ENCODE peak calls at places on chromosomes 5 and 9, in five cellular contexts. R is GM12878, Y is H1, D is K562, F is HepG2. N is an unnamed sample.

GRCh38 chr5:25448190-25448621 is 803.4 kb upstream of the CDH10 start:
- DNase-seq in R (no peak), Y (no peak), D (no peak), F (no peak), N (no peak)

GRCh38 chr9:132192728-132193127 is 30.9 kb downstream of the NTNG2 start:
- DNase-seq in R (no peak), Y (no peak), D (no peak), F (no peak), N (no peak)

GRCh38 chr5:159762921-159763320 is 153.4 kb upstream of the ADRA1B start:
- DNase-seq in R (no peak), Y (no peak), D (no peak), F (no peak), N (no peak)

GRCh38 chr9:104280711-104281110 is 186.6 kb downstream of the SMC2 start:
- DNase-seq in R (no peak), Y (no peak), D (no peak), F (no peak), N (no peak)

GRCh38 chr9:127608104-127608966 is 3.7 kb upstream of the STXBP1 start:
- DNase-seq in R (no peak), Y (peak; percentile 81), D (peak; percentile 96), F (peak; percentile 66), N (peak; percentile 85)

GRCh38 chr9:88007291-88007650 is 32.9 kb upstream of the CDK20 start:
- DNase-seq in R (no peak), Y (no peak), D (no peak), F (no peak), N (no peak)

GRCh38 chr9:99105152-99106043 is 485 bp downstream of the TGFBR1 start:
- DNase-seq in R (no peak), Y (no peak), D (peak; percentile 87), F (peak; percentile 52), N (peak; percentile 62)

GRCh38 chr9:124834586-124834985 is 18.7 kb upstream of the WDR38 start:
- DNase-seq in R (no peak), Y (no peak), D (no peak), F (no peak), N (no peak)

GRCh38 chr5:111680737-111681413 is 76.1 kb downstream of the NREP start:
- DNase-seq in R (no peak), Y (no peak), D (no peak), F (peak; percentile 90), N (no peak)

GRCh38 chr5:101678494-101679193 is 617.4 kb downstream of the SLCO4C1 start:
- DNase-seq in R (peak; percentile 7), Y (peak; percentile 47), D (peak; percentile 39), F (peak; percentile 52), N (no peak)

GRCh38 chr9:37144762-37145161 is 24.4 kb downstream of the ZCCHC7 start:
- DNase-seq in R (peak; percentile 82), Y (no peak), D (no peak), F (peak; percentile 15), N (no peak)

GRCh38 chr5:60996368-60996767 is 51.4 kb downstream of the NDUFAF2 start:
- DNase-seq in R (no peak), Y (no peak), D (no peak), F (no peak), N (no peak)

GRCh38 chr5:56402273-56403223 is 169.4 kb upstream of the ANKRD55 start:
- DNase-seq in R (no peak), Y (no peak), D (no peak), F (no peak), N (no peak)

GRCh38 chr5:77437194-77437593 is 54.9 kb downstream of the WDR41 start:
- DNase-seq in R (no peak), Y (no peak), D (no peak), F (peak; percentile 18), N (no peak)

GRCh38 chr5:171938358-171938757 is 68.1 kb downstream of the FBXW11 start:
- DNase-seq in R (no peak), Y (no peak), D (no peak), F (no peak), N (no peak)

GRCh38 chr9:4197548-4197947 is 102.3 kb downstream of the GLIS3 start:
- DNase-seq in R (no peak), Y (no peak), D (peak; percentile 21), F (peak; percentile 3), N (no peak)

GRCh38 chr9:87836951-87837715 is 45.5 kb upstream of the SPATA31E1 start:
- DNase-seq in R (no peak), Y (no peak), D (no peak), F (no peak), N (no peak)

DNA sequence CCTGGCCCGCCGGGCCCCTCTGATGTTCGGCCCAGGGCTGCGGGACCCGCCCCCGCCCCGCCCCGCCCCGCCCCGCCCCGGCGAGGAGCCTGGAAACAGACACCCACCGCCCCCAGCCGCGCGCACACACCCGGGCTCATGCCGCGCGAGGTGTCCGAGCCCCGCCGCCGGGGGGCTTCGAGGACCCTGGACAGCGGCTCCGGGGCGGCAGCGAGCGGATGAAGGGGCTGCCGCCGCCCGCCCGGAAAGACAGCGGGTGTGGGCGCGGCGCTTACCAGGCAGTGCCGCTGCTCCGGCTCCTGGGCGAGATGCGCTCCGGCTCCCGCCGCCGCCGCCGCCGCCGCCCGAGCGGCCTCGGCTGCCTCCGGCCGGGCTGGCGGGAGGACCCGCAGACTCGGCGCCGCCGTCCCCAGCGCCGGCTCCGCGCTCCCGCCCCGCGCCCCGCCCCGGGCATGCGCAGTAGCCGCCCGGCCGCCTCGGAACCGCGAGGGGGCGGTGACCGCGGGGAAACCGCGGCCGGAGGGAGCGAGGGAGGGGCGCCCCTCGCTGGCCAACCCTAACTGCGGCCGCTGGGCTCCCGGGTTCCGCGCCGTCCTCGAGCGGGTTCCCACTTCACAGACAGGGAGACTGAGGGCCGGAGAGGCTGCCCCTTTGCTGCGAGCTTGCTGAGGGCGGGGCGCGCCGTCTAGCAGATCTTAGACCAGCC is at the start of gene GPRIN1:
- DNase-seq in R (no peak), Y (no peak), D (peak; percentile 94), F (peak; percentile 24), N (peak; percentile 93)
- TF ChIP-seq POLR2AphosphoS5 in R (no peak), Y (no peak), D (no peak), F (no peak), N (no peak)

GRCh38 chr5:33984178-33984577 is 315 bp downstream of the SLC45A2 start:
- DNase-seq in R (no peak), Y (no peak), D (no peak), F (no peak), N (no peak)

GRCh38 chr5:33975846-33976245 is 8.6 kb downstream of the SLC45A2 start:
- DNase-seq in R (no peak), Y (no peak), D (no peak), F (no peak), N (no peak)

GRCh38 chr5:33981408-33982171 is 2.9 kb downstream of the SLC45A2 start:
- DNase-seq in R (no peak), Y (no peak), D (no peak), F (no peak), N (no peak)

GRCh38 chr5:33978307-33978706 is 6.2 kb downstream of the SLC45A2 start:
- DNase-seq in R (no peak), Y (no peak), D (no peak), F (no peak), N (no peak)

GRCh38 chr5:33980030-33980429 is 4.5 kb downstream of the SLC45A2 start:
- DNase-seq in R (no peak), Y (no peak), D (no peak), F (no peak), N (no peak)
- TF ChIP-seq POLR2A in R (no peak), Y (no peak), D (no peak), F (no peak), N (no peak)

GRCh38 chr9:16543225-16543624 is 327.2 kb downstream of the BNC2 start:
- DNase-seq in R (no peak), Y (no peak), D (no peak), F (no peak), N (no peak)

GRCh38 chr9:16540996-16541668 is 329.3 kb downstream of the BNC2 start:
- DNase-seq in R (no peak), Y (no peak), D (no peak), F (no peak), N (no peak)

GRCh38 chr9:16543691-16544090 is 326.8 kb downstream of the BNC2 start:
- DNase-seq in R (no peak), Y (no peak), D (no peak), F (no peak), N (no peak)

GRCh38 chr9:16544842-16545241 is 325.6 kb downstream of the BNC2 start:
- DNase-seq in R (no peak), Y (no peak), D (no peak), F (no peak), N (no peak)

DNA sequence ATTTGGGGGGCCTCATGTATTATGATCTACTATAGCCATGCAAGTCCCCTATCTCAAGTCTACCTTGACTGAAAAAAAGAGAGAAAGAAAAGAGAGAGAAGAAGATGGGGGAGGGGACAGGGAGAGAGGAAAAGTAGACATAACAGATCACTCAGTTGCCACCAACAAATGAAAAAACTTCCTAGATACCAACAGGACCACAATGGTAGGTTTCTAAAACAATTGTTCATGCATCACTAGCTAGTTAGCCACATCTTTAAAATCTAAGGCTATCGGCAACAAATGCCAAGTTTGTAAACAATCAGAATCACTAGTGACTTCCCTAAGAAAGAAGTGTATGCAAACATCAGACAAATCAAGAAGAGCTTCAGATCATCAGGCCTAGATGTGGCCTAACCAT is 328.2 kb downstream of the BNC2 start:
- DNase-seq in R (peak; percentile 25), Y (no peak), D (no peak), F (no peak), N (no peak)
- TF ChIP-seq TAF1 in R (no peak), Y (no peak), D (no peak), F (no peak), N (no peak)

GRCh38 chr9:68741751-68742730 is 37.0 kb downstream of the PIP5K1B start:
- DNase-seq in R (no peak), Y (no peak), D (no peak), F (no peak), N (no peak)

GRCh38 chr9:68741234-68741633 is 36.2 kb downstream of the PIP5K1B start:
- DNase-seq in R (no peak), Y (no peak), D (no peak), F (no peak), N (no peak)

GRCh38 chr9:68739631-68740174 is 34.7 kb downstream of the PIP5K1B start:
- DNase-seq in R (no peak), Y (no peak), D (no peak), F (peak; percentile 94), N (no peak)

GRCh38 chr9:68738346-68738745 is 33.3 kb downstream of the PIP5K1B start:
- DNase-seq in R (no peak), Y (no peak), D (no peak), F (no peak), N (no peak)

DNA sequence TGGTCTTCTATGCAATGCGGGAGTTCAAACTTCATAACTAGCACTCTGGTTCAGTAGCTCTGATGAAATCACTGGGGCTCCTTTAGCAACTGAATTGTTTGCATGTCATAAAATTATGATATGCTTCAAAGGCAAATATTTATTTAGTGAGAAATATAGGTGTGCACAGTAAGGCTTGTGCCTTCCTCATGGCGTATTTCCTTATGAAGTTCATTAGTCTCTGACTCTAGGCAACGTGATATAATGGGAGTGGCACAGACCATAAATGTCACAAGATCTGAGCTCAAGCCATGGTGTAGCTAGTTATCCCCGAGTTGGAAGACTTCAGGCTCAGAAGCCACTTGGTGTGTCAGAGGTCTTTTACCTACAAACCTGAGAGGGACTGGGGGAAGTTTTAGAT is 35.5 kb downstream of the PIP5K1B start:
- DNase-seq in R (no peak), Y (no peak), D (no peak), F (peak; percentile 49), N (no peak)
- TF ChIP-seq POLR2AphosphoS5 in R (no peak), Y (no peak), D (no peak), F (no peak), N (no peak)